ENCODE peak calls at places on chromosomes 12 and 14, in ten cellular contexts. F is SK-N-SH, O is foreskin fibroblast, X is adrenal gland, N is lung, W is lower lobe of right lung, K is thoracic aorta, Z is uterus, H is IMR-90, J is ovary. E is an unnamed sample.

GRCh38 chr12:45518516-45519235 is 210.8 kb upstream of the ARID2 start:
- DNase-seq in Z (no peak), N (no peak), O (no peak), F (peak; percentile 56), X (no peak), J (no peak), W (no peak), H (no peak), K (no peak), E (no peak)

GRCh38 chr12:96240656-96241055 is 46.5 kb downstream of the ELK3 start:
- DNase-seq in K (no peak), H (no peak), J (no peak), X (no peak), F (peak; percentile 57), Z (no peak), O (no peak), W (no peak), N (no peak), E (peak; percentile 67)

GRCh38 chr12:7188557-7189397 is 709 bp upstream of the PEX5 start:
- DNase-seq in W (peak; percentile 80), Z (peak; percentile 59), X (peak; percentile 82), O (peak; percentile 68), N (peak; percentile 77), K (peak; percentile 51), F (peak; percentile 75), J (peak; percentile 65), H (peak; percentile 82), E (peak; percentile 74)

GRCh38 chr12:6465467-6466183 is 4.9 kb downstream of the VAMP1 start:
- DNase-seq in Z (peak; percentile 38), W (no peak), J (no peak), K (no peak), F (peak; percentile 79), N (peak; percentile 61), X (peak; percentile 76), H (peak; percentile 77), O (peak; percentile 55), E (peak; percentile 80)

GRCh38 chr12:131946757-131947156 is 3.0 kb upstream of the EP400 start:
- DNase-seq in N (no peak), F (no peak), W (no peak), X (no peak), Z (no peak), K (no peak), O (no peak), H (no peak), J (no peak), E (no peak)

GRCh38 chr12:30095511-30095910 is 311.8 kb upstream of the TMTC1 start:
- DNase-seq in O (peak; percentile 7), N (no peak), J (no peak), F (no peak), X (no peak), Z (no peak), W (no peak), H (no peak), K (no peak), E (peak; percentile 8)

GRCh38 chr12:109820921-109821381 is 12.2 kb downstream of the TRPV4 start:
- DNase-seq in N (no peak), F (no peak), J (no peak), O (no peak), K (no peak), Z (no peak), X (no peak), H (no peak), W (no peak), E (no peak)

GRCh38 chr12:91154131-91154530 is 28.5 kb downstream of the DCN start:
- DNase-seq in Z (no peak), K (no peak), N (no peak), H (no peak), W (no peak), O (no peak), X (no peak), J (no peak), F (no peak), E (no peak)

GRCh38 chr14:92993302-92993701 is 70.4 kb downstream of the CHGA start:
- DNase-seq in Z (no peak), W (peak; percentile 69), J (peak; percentile 58), N (peak; percentile 52), O (no peak), K (no peak), X (peak; percentile 89), H (no peak), F (no peak), E (no peak)

GRCh38 chr14:92991536-92991935 is 68.6 kb downstream of the CHGA start:
- DNase-seq in K (no peak), X (no peak), Z (no peak), H (no peak), J (no peak), W (no peak), F (no peak), O (no peak), N (no peak), E (no peak)

GRCh38 chr14:92994131-92994676 is 71.3 kb downstream of the CHGA start:
- DNase-seq in K (no peak), F (no peak), J (no peak), W (no peak), O (no peak), X (no peak), H (no peak), Z (no peak), N (no peak), E (no peak)

GRCh38 chr14:92997343-92998061 is 74.6 kb downstream of the CHGA start:
- DNase-seq in Z (no peak), O (peak; percentile 29), J (no peak), W (no peak), X (no peak), F (peak; percentile 81), N (no peak), H (no peak), K (no peak), E (no peak)

GRCh38 chr14:92994942-92995341 is 72.0 kb downstream of the CHGA start:
- DNase-seq in F (no peak), N (no peak), J (no peak), O (no peak), K (no peak), H (no peak), Z (no peak), W (no peak), X (no peak), E (no peak)
- TF ChIP-seq CTCF in F (no peak), N (no peak), J (no peak), O (no peak), K (no peak), H (no peak), Z (no peak), W (no peak), X (no peak), E (no peak)

DNA sequence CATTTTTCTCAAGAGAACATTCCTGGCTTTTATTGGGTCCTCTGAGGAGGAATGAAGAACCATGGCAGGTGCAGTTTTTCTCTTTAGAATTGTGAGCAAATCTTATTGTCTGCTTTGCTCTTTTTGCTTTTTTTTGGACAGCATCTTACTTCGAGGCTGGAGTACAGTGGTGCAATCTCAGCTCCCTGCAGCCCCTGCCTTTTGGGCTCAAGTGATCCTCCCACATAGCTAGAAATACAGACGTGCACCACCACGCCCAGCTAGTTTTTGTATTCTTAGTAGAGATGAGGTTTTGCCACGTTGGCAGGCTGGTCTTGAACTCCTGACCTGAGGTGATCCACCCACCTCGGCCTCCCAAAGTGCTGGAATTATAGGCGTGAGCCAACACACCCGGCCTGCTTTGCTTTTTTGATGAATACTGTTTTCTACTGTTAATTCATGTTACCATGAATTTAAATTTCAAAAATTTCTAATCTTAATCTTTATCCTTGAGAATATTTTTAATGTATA is 71.5 kb downstream of the POLR3B start:
- DNase-seq in F (no peak), Z (peak; percentile 14), O (no peak), X (no peak), J (no peak), K (no peak), N (no peak), W (no peak), H (no peak), E (no peak)
- H3K4me3 ChIP-seq in F (no peak overlapping the region), Z (no peak overlapping the region), O (no peak overlapping the region), X (no peak overlapping the region), J (no peak overlapping the region), K (no peak overlapping the region), N (no peak overlapping the region), W (no peak overlapping the region), H (no peak overlapping the region), E (no peak overlapping the region)

DNA sequence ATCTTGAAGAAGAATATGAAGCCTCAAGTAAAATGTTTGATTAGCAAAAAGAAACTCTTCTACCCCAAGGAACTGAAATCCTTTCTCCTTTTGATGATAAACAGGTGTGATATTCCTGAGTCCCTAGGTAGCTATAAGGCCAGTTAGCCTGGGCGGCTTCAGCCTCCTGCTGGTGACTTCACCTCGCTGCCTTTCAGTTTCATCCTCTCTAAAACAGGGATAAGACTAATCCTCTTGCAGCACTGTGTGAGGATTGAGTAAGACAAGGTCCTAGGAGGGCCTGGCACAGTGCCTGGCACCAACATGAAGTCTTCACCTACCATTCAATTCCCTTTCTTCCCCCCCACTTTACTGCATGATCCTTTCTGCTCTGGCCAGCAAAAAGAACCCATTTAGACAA is 42.1 kb downstream of the CIT start:
- DNase-seq in H (peak; percentile 17), N (no peak), J (no peak), X (no peak), K (no peak), F (no peak), O (peak; percentile 26), W (no peak), Z (no peak), E (peak; percentile 33)
- TF ChIP-seq CTCF in H (peak; percentile 16), N (no peak), J (no peak), X (no peak), K (no peak), F (peak; percentile 11), O (peak; percentile 31), W (no peak), Z (no peak), E (peak; percentile 24)

DNA sequence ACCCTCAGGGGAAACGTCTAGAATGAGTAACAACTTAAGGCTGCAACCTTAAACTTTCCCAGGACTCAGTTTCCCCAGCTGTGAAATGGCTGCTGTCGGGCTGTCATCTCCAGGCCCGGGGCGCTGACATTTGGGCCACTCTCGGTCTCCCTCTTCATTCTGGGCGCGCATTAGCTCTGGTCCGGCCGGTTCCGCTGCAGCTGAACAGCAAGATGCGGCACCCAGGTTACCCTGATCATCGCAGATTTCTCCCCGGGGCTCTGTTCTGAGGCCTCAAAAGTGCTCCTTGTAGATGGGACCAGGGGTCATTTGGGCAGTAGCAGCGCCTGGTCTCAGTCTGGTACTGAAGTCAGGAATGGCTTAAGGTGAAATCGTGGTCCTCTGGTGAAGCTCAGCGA is 890 bp upstream of the BCL7A start:
- DNase-seq in N (no peak), F (no peak), O (no peak), W (no peak), Z (no peak), X (no peak), J (no peak), K (no peak), H (no peak), E (no peak)
- H3K4me3 ChIP-seq in N (no peak overlapping the region), F (peak overlapping the region; percentile 66), O (peak overlapping the region; percentile 58), W (peak overlapping the region; percentile 75), Z (peak overlapping the region; percentile 78), X (no peak overlapping the region), J (peak overlapping the region; percentile 78), K (peak overlapping the region; percentile 78), H (peak overlapping the region; percentile 66), E (peak overlapping the region; percentile 35)

DNA sequence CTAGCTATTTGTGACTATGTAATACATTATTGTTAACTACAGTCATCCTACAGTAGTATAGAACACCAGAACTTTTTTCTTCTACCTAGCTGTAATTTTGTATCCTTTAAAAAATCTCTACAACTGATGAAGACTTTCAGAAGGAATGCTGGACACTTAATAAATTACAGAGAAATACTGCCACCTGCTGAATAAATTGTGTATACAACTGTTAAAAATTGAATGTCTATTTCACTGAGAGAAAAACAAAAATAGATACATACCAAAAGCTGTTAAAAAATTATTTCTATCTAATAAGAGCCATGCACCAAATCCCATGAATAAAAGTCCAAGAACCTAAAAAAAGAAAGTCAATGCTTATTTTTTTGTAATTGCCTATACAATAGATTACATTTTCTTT is 6.6 kb downstream of the TSPAN19 start:
- DNase-seq in K (no peak), H (peak; percentile 26), F (no peak), N (no peak), O (no peak), W (no peak), Z (no peak), X (no peak), J (no peak), E (peak; percentile 49)
- TF ChIP-seq CTCF in K (peak; percentile 22), H (peak; percentile 62), F (peak; percentile 73), N (peak; percentile 1), O (no peak), W (peak; percentile 48), Z (peak; percentile 35), X (peak; percentile 60), J (no peak), E (peak; percentile 37)